ENCODE peak calls at places on chromosomes 5 and 9, in four cellular contexts. Q is cardiac muscle cell, G is aorta, B is left ventricle myocardium inferior. I is an unnamed sample.
A peak's percentile ranks its signal among the peaks of the same experiment; 100 is the strongest.

GRCh38 chr5:56908942-56909293 is 478 bp upstream of the SETD9 start:
- DNase-seq in G (peak; percentile 92), Q (no peak), B (peak; percentile 80), I (peak; percentile 66)

GRCh38 chr9:127715443-127716337 is at the start of the genes PTRH1 and TTC16:
- DNase-seq in G (peak; percentile 100), B (peak; percentile 98), Q (peak; percentile 97), I (peak; percentile 98)

GRCh38 chr5:53406630-53407316 is 73.7 kb upstream of the FST start:
- DNase-seq in Q (peak; percentile 84), B (no peak), G (no peak), I (no peak)

GRCh38 chr5:83553000-83553486 is 81.5 kb downstream of the VCAN start:
- DNase-seq in Q (peak; percentile 73), G (no peak), B (peak; percentile 33), I (no peak)

GRCh38 chr5:157130933-157131332 is 11.7 kb downstream of the MED7 start:
- DNase-seq in G (no peak), B (no peak), Q (no peak), I (peak; percentile 48)

GRCh38 chr5:52870448-52870847 is 82.7 kb downstream of the ITGA1 start:
- DNase-seq in Q (peak; percentile 50), G (no peak), B (no peak), I (peak; percentile 70)

GRCh38 chr5:169788168-169788567 is 151.1 kb downstream of the DOCK2 start:
- DNase-seq in B (no peak), Q (peak; percentile 50), G (no peak), I (no peak)

GRCh38 chr5:139287890-139288635 is 5.5 kb upstream of the MATR3 start:
- DNase-seq in G (no peak), Q (peak; percentile 22), B (no peak), I (no peak)

GRCh38 chr5:104126980-104127379 is 564.4 kb upstream of the NUDT12 start:
- DNase-seq in B (no peak), G (no peak), Q (no peak), I (no peak)

GRCh38 chr9:127158995-127159801 is 36.8 kb upstream of the ANGPTL2 start:
- DNase-seq in G (no peak), B (no peak), Q (peak; percentile 66), I (peak; percentile 55)

GRCh38 chr9:36551129-36551528 is 21.6 kb upstream of the MELK start:
- DNase-seq in B (no peak), Q (no peak), G (no peak), I (no peak)

GRCh38 chr5:32307769-32308194 is 5.0 kb downstream of the MTMR12 start:
- DNase-seq in G (no peak), Q (no peak), B (no peak), I (no peak)

GRCh38 chr5:173895766-173896165 is 7.6 kb downstream of the CPEB4 start:
- DNase-seq in B (no peak), Q (no peak), G (no peak), I (no peak)

GRCh38 chr5:103472820-103473219 is 89.8 kb downstream of the NUDT12 start:
- DNase-seq in G (no peak), Q (peak; percentile 71), B (no peak), I (no peak)

GRCh38 chr5:144971067-144971850 is 800.6 kb downstream of the KCTD16 start:
- DNase-seq in Q (no peak), G (no peak), B (no peak), I (no peak)

GRCh38 chr9:73200694-73201432 is 49.2 kb downstream of the ANXA1 start:
- DNase-seq in Q (peak; percentile 60), B (no peak), G (no peak), I (no peak)

GRCh38 chr5:170755679-170756456 is 27.7 kb upstream of the GABRP start:
- DNase-seq in B (peak; percentile 72), Q (no peak), G (no peak), I (peak; percentile 42)

GRCh38 chr9:127451681-127452480 is 571 bp downstream of the LRSAM1 start:
- DNase-seq in B (peak; percentile 46), Q (peak; percentile 48), G (peak; percentile 79), I (peak; percentile 66)

GRCh38 chr5:136655429-136655828 is 290.1 kb upstream of the TRPC7 start:
- DNase-seq in B (no peak), G (no peak), Q (no peak), I (no peak)

GRCh38 chr5:93789173-93790070 is 48.0 kb upstream of the POU5F2 start:
- DNase-seq in Q (peak; percentile 46), G (no peak), B (no peak), I (no peak)

GRCh38 chr5:149466457-149466972 is 84.7 kb downstream of the CSNK1A1 start:
- DNase-seq in Q (peak; percentile 56), B (no peak), G (peak; percentile 74), I (peak; percentile 82)

GRCh38 chr5:54996476-54996875 is 11.1 kb upstream of the ESM1 start:
- DNase-seq in Q (peak; percentile 16), G (no peak), B (no peak), I (no peak)

GRCh38 chr9:133151601-133152525 is 11.9 kb downstream of the GBGT1 start:
- DNase-seq in Q (no peak), B (no peak), G (no peak), I (no peak)

GRCh38 chr5:36728697-36729543 is 122.5 kb downstream of the SLC1A3 start:
- DNase-seq in B (no peak), Q (peak; percentile 79), G (no peak), I (no peak)

GRCh38 chr5:8689773-8690172 is 820.8 kb downstream of the MTRR start:
- DNase-seq in Q (no peak), G (no peak), B (no peak), I (no peak)

GRCh38 chr5:157252741-157253465 is 13.0 kb upstream of the CYFIP2 start:
- DNase-seq in Q (peak; percentile 46), B (no peak), G (no peak), I (no peak)

GRCh38 chr9:119609277-119609971 is 240.2 kb upstream of the BRINP1 start:
- DNase-seq in Q (no peak), G (no peak), B (no peak), I (no peak)

GRCh38 chr5:171342362-171343111 is 33.5 kb downstream of the TLX3 start:
- DNase-seq in B (no peak), Q (peak; percentile 77), G (no peak), I (peak; percentile 72)

GRCh38 chr5:56323505-56323904 is 90.4 kb upstream of the ANKRD55 start:
- DNase-seq in Q (peak; percentile 81), G (no peak), B (no peak), I (no peak)

GRCh38 chr9:120733190-120733589 is 18.9 kb upstream of the MEGF9 start:
- DNase-seq in G (peak; percentile 80), B (peak; percentile 22), Q (peak; percentile 91), I (no peak)

GRCh38 chr9:14331120-14331519 is 17.2 kb upstream of the NFIB start:
- DNase-seq in G (no peak), Q (no peak), B (no peak), I (no peak)

GRCh38 chr5:171806976-171807823 is 21.6 kb downstream of the SMIM23 start:
- DNase-seq in G (no peak), Q (no peak), B (no peak), I (no peak)

GRCh38 chr9:133768371-133768858 is 30.3 kb upstream of the SARDH start:
- DNase-seq in Q (no peak), B (no peak), G (peak; percentile 71), I (peak; percentile 8)

GRCh38 chr9:123724211-123724831 is 205.6 kb downstream of the DENND1A start:
- DNase-seq in Q (peak; percentile 73), G (no peak), B (no peak), I (no peak)

GRCh38 chr9:75788006-75788634 is 102.4 kb upstream of the PCSK5 start:
- DNase-seq in G (no peak), Q (peak; percentile 0), B (peak; percentile 25), I (no peak)
- H3K4me3 ChIP-seq in G (no peak overlapping the region), Q (no peak overlapping the region), B (no peak overlapping the region), I (no peak overlapping the region)

GRCh38 chr9:94870793-94871558 is 144.5 kb downstream of the AOPEP start:
- DNase-seq in G (no peak), B (peak; percentile 65), Q (no peak), I (peak; percentile 25)
- H3K4me1 ChIP-seq in G (peaks cover 8% of the 10 kb centered on the region), B (peaks cover 89% of the 10 kb centered on the region), Q (peaks cover 77% of the 10 kb centered on the region), I (peaks cover 65% of the 10 kb centered on the region)

DNA sequence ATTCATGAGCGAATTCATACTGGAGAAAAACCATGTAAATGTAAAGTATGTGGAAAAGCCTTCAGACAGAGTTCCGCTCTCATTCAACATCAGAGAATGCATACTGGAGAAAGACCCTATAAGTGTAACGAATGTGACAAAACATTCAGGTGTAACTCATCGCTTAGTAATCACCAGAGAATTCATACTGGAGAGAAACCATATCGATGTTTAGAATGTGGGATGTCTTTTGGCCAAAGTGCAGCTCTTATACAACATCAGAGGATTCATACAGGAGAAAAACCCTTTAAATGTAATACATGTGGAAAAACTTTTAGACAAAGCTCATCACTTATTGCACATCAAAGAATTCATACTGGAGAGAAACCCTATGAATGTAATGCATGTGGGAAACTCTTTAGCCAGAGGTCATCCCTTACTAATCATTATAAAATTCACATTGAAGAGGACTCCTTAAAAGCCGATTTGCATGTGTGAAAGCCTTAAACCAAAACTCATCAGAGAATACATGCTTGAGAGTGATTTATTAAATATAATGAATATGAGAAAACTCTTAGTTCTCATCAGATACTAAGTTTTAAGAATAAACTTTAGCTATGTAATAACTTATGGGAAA is 11.8 kb upstream of the ZFP2 start:
- DNase-seq in Q (no peak), B (no peak), G (no peak), I (no peak)
- H3K9me3 ChIP-seq in Q (peaks cover 9% of the 10 kb centered on the region), B (peaks cover 100% of the 10 kb centered on the region), G (peaks cover 20% of the 10 kb centered on the region), I (peaks cover 2% of the 10 kb centered on the region)

GRCh38 chr9:136329636-136330405 is 2.5 kb downstream of the GPSM1 start:
- DNase-seq in B (no peak), Q (no peak), G (no peak), I (no peak)
- H3K4me3 ChIP-seq in B (peak overlapping the region; percentile 87), Q (no peak overlapping the region), G (no peak overlapping the region), I (peak overlapping the region; percentile 80)